ENCODE peak calls at places on chromosomes 6 and 20, in eight cellular contexts. Q is pancreas, Y is HepG2, L is K562, N is uterus, O is suprapubic skin, D is Peyer's patch, T is lower lobe of right lung. A is an unnamed sample.

GRCh38 chr6:89895273-89895874 is 1.1 kb downstream of the GJA10 start:
- DNase-seq in Q (no peak), Y (peak; percentile 12), L (no peak), N (no peak), O (no peak), D (no peak), T (no peak), A (peak; percentile 74)

GRCh38 chr20:55478739-55479450 is 526.4 kb downstream of the CBLN4 start:
- DNase-seq in Q (no peak), Y (no peak), L (no peak), N (no peak), O (no peak), D (no peak), T (no peak), A (no peak)

GRCh38 chr20:19940945-19941590 is 76.1 kb upstream of the NAA20 start:
- DNase-seq in Q (no peak), Y (no peak), L (no peak), N (no peak), O (no peak), D (no peak), T (no peak), A (no peak)

GRCh38 chr6:112701201-112701600 is 354.1 kb downstream of the RFPL4B start:
- DNase-seq in Q (no peak), Y (no peak), L (no peak), N (no peak), O (no peak), D (no peak), T (no peak), A (peak; percentile 59)

GRCh38 chr6:112337209-112337638 is 9.9 kb upstream of the RFPL4B start:
- DNase-seq in Q (peak; percentile 15), Y (peak; percentile 50), L (no peak), N (peak; percentile 60), O (no peak), D (no peak), T (no peak), A (peak; percentile 81)

GRCh38 chr6:27477318-27478013 is 4.6 kb upstream of the ZNF184 start:
- DNase-seq in Q (no peak), Y (no peak), L (no peak), N (no peak), O (no peak), D (no peak), T (no peak), A (no peak)

GRCh38 chr20:11838076-11838636 is 79.5 kb upstream of the BTBD3 start:
- DNase-seq in Q (no peak), Y (no peak), L (no peak), N (no peak), O (no peak), D (no peak), T (no peak), A (no peak)

GRCh38 chr6:31711233-31711632 is 3.9 kb upstream of the LY6G6D start:
- DNase-seq in Q (no peak), Y (no peak), L (peak; percentile 55), N (no peak), O (no peak), D (no peak), T (no peak), A (no peak)

GRCh38 chr6:113632220-113632864 is 224.8 kb upstream of the MARCKS start:
- DNase-seq in Q (peak; percentile 35), Y (peak; percentile 78), L (no peak), N (no peak), O (peak; percentile 73), D (peak; percentile 79), T (no peak), A (no peak)

GRCh38 chr6:2766767-2767314 is 1.6 kb downstream of the WRNIP1 start:
- DNase-seq in Q (no peak), Y (no peak), L (no peak), N (no peak), O (no peak), D (no peak), T (no peak), A (no peak)

GRCh38 chr20:29689411-29690225 is 1567.8 kb upstream of the DEFB115 start:
- DNase-seq in Q (no peak), Y (no peak), L (peak; percentile 76), N (no peak), O (no peak), D (no peak), T (peak; percentile 32), A (no peak)

GRCh38 chr20:59309218-59309617 is 8.8 kb downstream of the EDN3 start:
- DNase-seq in Q (no peak), Y (no peak), L (no peak), N (no peak), O (no peak), D (no peak), T (no peak), A (no peak)

GRCh38 chr6:33249732-33250625 is 21.7 kb downstream of the VPS52 start:
- DNase-seq in Q (no peak), Y (no peak), L (peak; percentile 34), N (peak; percentile 26), O (peak; percentile 61), D (no peak), T (no peak), A (no peak)

GRCh38 chr20:37526839-37527637 is 638 bp downstream of the BLCAP start:
- DNase-seq in Q (no peak), Y (no peak), L (no peak), N (no peak), O (no peak), D (peak; percentile 56), T (no peak), A (peak; percentile 65)

GRCh38 chr6:28838289-28838633 is 85.5 kb downstream of the TRIM27 start:
- DNase-seq in Q (peak; percentile 41), Y (peak; percentile 80), L (peak; percentile 55), N (peak; percentile 69), O (no peak), D (peak; percentile 74), T (no peak), A (peak; percentile 71)

GRCh38 chr6:146545608-146546007 is 2.0 kb downstream of the RAB32 start:
- DNase-seq in Q (no peak), Y (no peak), L (no peak), N (no peak), O (no peak), D (no peak), T (no peak), A (no peak)
- H3K4me3 ChIP-seq in Q (no peak overlapping the region), Y (peak overlapping the region; percentile 95), L (no peak overlapping the region), N (peak overlapping the region; percentile 84), O (peak overlapping the region; percentile 76), D (peak overlapping the region; percentile 66), T (peak overlapping the region; percentile 85), A (no peak overlapping the region)

DNA sequence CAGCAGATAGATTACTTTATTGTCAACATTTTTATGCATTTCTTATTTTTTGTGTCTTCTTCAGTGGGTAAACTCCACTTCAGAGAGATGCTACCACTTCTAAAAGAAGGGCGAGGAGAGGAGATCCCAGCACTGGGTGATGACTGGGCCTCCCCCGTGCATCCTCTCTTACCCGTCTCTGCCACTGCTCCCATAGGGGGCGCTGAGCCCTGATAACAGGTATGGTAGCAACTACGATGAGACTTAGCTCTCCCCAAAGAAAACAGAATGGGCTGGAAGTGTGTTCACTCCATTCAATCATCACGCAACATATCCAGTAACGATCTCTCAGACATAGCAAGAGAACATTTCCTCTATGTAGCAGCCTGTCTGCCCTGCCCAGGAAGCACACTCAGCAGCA is 533.3 kb upstream of the CDH4 start:
- DNase-seq in Q (no peak), Y (no peak), L (peak; percentile 14), N (no peak), O (no peak), D (no peak), T (no peak), A (no peak)
- TF ChIP-seq CTCF in Q (no peak), Y (no peak), L (peak; percentile 15), N (no peak), O (no peak), D (no peak), T (no peak), A (no peak)

GRCh38 chr6:36599791-36600209 is 5.6 kb downstream of the SRSF3 start:
- DNase-seq in Q (peak; percentile 41), Y (no peak), L (peak; percentile 70), N (peak; percentile 35), O (peak; percentile 72), D (peak; percentile 68), T (peak; percentile 56), A (peak; percentile 45)

GRCh38 chr6:36598739-36599318 is 4.7 kb downstream of the SRSF3 start:
- DNase-seq in Q (no peak), Y (no peak), L (no peak), N (no peak), O (peak; percentile 20), D (peak; percentile 27), T (no peak), A (no peak)

GRCh38 chr6:36598326-36598725 is 4.2 kb downstream of the SRSF3 start:
- DNase-seq in Q (no peak), Y (no peak), L (no peak), N (no peak), O (peak; percentile 18), D (peak; percentile 47), T (no peak), A (no peak)

GRCh38 chr6:36596359-36596758 is 2.2 kb downstream of the SRSF3 start:
- DNase-seq in Q (no peak), Y (no peak), L (no peak), N (no peak), O (no peak), D (peak; percentile 19), T (no peak), A (no peak)

GRCh38 chr6:36597775-36598174 is 3.6 kb downstream of the SRSF3 start:
- DNase-seq in Q (no peak), Y (no peak), L (no peak), N (no peak), O (peak; percentile 18), D (peak; percentile 43), T (no peak), A (no peak)
- H3K4me1 ChIP-seq in Q (peaks cover 41% of the 10 kb centered on the region), Y (peaks cover 65% of the 10 kb centered on the region), L (peaks cover 25% of the 10 kb centered on the region), N (peaks cover 3% of the 10 kb centered on the region), O (peaks cover 72% of the 10 kb centered on the region), D (peaks cover 61% of the 10 kb centered on the region), T (peaks cover 68% of the 10 kb centered on the region), A (peaks cover 33% of the 10 kb centered on the region)

GRCh38 chr6:129598244-129599187 is 111.5 kb downstream of the ARHGAP18 start:
- DNase-seq in Q (no peak), Y (peak; percentile 67), L (peak; percentile 53), N (no peak), O (no peak), D (no peak), T (no peak), A (peak; percentile 87)
- H3K4me3 ChIP-seq in Q (no peak overlapping the region), Y (no peak overlapping the region), L (no peak overlapping the region), N (no peak overlapping the region), O (no peak overlapping the region), D (no peak overlapping the region), T (no peak overlapping the region), A (no peak overlapping the region)

DNA sequence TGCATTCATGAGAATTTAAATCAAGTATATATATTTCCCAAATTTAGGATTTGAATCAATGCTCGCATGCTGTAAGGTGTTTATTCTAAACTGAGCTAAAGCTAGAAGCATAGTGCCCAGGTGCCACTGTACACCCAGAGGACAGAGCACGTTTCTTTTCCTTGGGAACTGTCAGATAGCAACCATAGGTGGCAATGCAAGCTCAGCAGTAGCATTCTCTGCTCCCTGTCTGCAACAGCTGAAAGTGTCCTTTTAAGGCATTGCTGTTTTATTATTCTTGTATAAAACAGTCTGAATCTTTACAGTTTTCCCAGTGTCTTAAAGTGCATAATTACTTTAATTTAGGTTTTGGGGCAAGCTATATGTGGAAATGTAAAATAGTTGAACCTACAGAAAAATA is 443.4 kb upstream of the MMS22L start:
- DNase-seq in Q (no peak), Y (no peak), L (no peak), N (no peak), O (no peak), D (no peak), T (no peak), A (no peak)
- TF ChIP-seq CTCF in Q (no peak), Y (no peak), L (no peak), N (no peak), O (no peak), D (no peak), T (no peak), A (no peak)

GRCh38 chr20:51422912-51423667 is 119.4 kb downstream of the NFATC2 start:
- DNase-seq in Q (no peak), Y (no peak), L (no peak), N (no peak), O (no peak), D (no peak), T (no peak), A (no peak)
- H3K4me1 ChIP-seq in Q (no peaks in the 10 kb centered on the region), Y (peaks cover 34% of the 10 kb centered on the region), L (no peaks in the 10 kb centered on the region), N (no peaks in the 10 kb centered on the region), O (no peaks in the 10 kb centered on the region), D (peaks cover 8% of the 10 kb centered on the region), T (peaks cover 11% of the 10 kb centered on the region), A (peaks cover 22% of the 10 kb centered on the region)

A was measured in cardiac muscle cell.